ENCODE peak calls at places on chromosome 19, in seven cellular contexts. K is ascending aorta, I is GM06990, G is IMR-90, F is kidney epithelial cell, X is astrocyte, V is hepatocyte. H is an unnamed sample. For H3K36me3, the result is how much of the 10 kb centered on the place peaks cover.

GRCh38 chr19:12668937-12669271 is 2.3 kb downstream of the WDR83 start:
- DNase-seq in K (no peak), I (no peak), G (peak), F (no peak), X (peak), V (peak), H (peak)

GRCh38 chr19:1266818-1267440 is 2.2 kb upstream of the CIRBP start:
- DNase-seq in K (no peak), I (peak), G (no peak), F (no peak), X (no peak), V (peak), H (no peak)

GRCh38 chr19:904545-904944 is 8.5 kb downstream of the R3HDM4 start:
- DNase-seq in K (no peak), I (no peak), G (no peak), F (no peak), X (no peak), V (no peak), H (no peak)

GRCh38 chr19:1527650-1528309 is 3.9 kb downstream of the PLK5 start:
- DNase-seq in K (no peak), I (no peak), G (no peak), F (no peak), X (no peak), V (peak), H (no peak)

GRCh38 chr19:38201731-38202130 is 22.3 kb downstream of the DPF1 start:
- DNase-seq in K (no peak), I (no peak), G (no peak), F (no peak), X (no peak), V (no peak), H (no peak)

GRCh38 chr19:18668744-18669523 is 14.5 kb upstream of the CRTC1 start:
- DNase-seq in K (no peak), I (no peak), G (no peak), F (no peak), X (no peak), V (no peak), H (no peak)

GRCh38 chr19:53977429-53977990 is 13.9 kb upstream of the CACNG6 start:
- DNase-seq in K (peak), I (no peak), G (peak), F (peak), X (peak), V (peak), H (peak)

GRCh38 chr19:31553844-31554215 is 204.6 kb upstream of the TSHZ3 start:
- DNase-seq in K (no peak), I (no peak), G (no peak), F (no peak), X (no peak), V (peak), H (no peak)

GRCh38 chr19:1233361-1233667 is 4.5 kb downstream of the CBARP start:
- DNase-seq in K (no peak), I (no peak), G (no peak), F (no peak), X (no peak), V (no peak), H (no peak)

GRCh38 chr19:7888826-7889217 is 512 bp downstream of the LRRC8E start:
- DNase-seq in K (no peak), I (no peak), G (no peak), F (no peak), X (no peak), V (peak), H (no peak)

GRCh38 chr19:12880551-12881171 is 588 bp downstream of the DNASE2 start:
- DNase-seq in K (no peak), I (no peak), G (peak), F (no peak), X (peak), V (peak), H (no peak)

GRCh38 chr19:7348587-7349230 is at the start of gene ARHGEF18:
- DNase-seq in K (no peak), I (peak), G (no peak), F (no peak), X (no peak), V (no peak), H (no peak)

GRCh38 chr19:6890938-6891337 is 3.6 kb downstream of the ADGRE1 start:
- DNase-seq in K (no peak), I (no peak), G (no peak), F (no peak), X (no peak), V (no peak), H (no peak)

GRCh38 chr19:31938675-31939074 is 406.7 kb upstream of the ZNF507 start:
- DNase-seq in K (no peak), I (no peak), G (no peak), F (peak), X (peak), V (no peak), H (no peak)

GRCh38 chr19:23002690-23003422 is at the start of gene ZNF728:
- DNase-seq in K (peak), I (no peak), G (no peak), F (no peak), X (no peak), V (no peak), H (no peak)

GRCh38 chr19:17997969-17998826 is 9.8 kb upstream of the ARRDC2 start:
- DNase-seq in K (no peak), I (no peak), G (peak), F (no peak), X (no peak), V (peak), H (no peak)

GRCh38 chr19:54952591-54953344 is 5.4 kb upstream of the NLRP7 start:
- DNase-seq in K (no peak), I (no peak), G (no peak), F (no peak), X (peak), V (no peak), H (peak)

GRCh38 chr19:36089847-36090246 is 21.1 kb upstream of the OVOL3 start:
- DNase-seq in K (no peak), I (no peak), G (no peak), F (no peak), X (no peak), V (no peak), H (no peak)

GRCh38 chr19:42317535-42317934 is 4.4 kb downstream of the TMEM145 start:
- DNase-seq in K (no peak), I (no peak), G (no peak), F (no peak), X (no peak), V (no peak), H (no peak)
- H3K4me3 ChIP-seq in K (no peak), I (no peak), G (no peak), F (no peak), X (no peak), V (no peak), H (no peak)

DNA sequence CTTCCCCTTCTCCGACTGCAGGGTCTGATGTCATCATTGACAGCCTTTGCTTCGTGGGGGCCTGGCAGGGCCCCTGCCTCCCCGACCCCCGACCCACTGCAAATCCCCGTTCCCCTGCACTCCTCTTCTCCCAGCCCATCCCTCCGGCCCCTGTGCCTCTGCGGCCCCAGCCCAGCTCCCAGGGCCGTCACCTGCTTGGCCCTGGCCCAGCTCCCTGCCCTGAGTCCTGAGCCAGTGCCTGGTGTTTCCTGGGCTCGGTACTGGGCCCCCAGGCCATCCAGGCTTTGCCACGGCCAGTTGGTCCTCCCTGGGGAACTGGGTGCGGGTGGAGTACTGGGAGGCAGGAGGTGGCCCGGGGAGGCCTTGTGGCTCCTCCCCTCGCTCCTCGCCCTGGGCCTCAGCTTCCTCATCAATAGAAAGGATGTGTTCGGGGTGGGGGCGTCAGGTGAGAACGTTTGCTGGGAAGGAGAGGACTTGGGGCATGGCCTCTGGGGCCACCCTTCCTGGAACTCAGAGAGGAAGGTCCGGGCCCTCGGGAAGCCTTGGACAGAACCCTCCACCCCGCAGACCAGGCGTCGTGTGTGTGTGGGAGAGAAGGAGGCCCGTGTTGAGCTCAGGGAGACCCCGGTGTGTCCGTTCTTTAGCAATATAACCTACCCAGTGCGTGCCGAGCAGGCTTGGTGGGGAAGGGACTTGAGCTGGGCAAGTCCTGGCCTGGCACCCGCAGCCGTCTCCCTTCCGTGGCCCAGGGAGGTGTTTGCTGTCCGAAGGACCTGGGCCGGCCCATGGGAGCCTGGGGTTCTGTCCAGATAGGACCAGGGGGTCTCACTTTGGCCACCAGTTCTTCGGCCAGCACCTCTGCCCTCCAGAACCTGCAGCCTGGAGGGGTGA is 15.9 kb upstream of the CELF5 start:
- DNase-seq in K (no peak), I (no peak), G (no peak), F (no peak), X (no peak), V (no peak), H (no peak)
- H3K36me3 ChIP-seq in K (under half), I (under half), G (under half), F (under half), X (under half), V (under half), H (under half)

DNA sequence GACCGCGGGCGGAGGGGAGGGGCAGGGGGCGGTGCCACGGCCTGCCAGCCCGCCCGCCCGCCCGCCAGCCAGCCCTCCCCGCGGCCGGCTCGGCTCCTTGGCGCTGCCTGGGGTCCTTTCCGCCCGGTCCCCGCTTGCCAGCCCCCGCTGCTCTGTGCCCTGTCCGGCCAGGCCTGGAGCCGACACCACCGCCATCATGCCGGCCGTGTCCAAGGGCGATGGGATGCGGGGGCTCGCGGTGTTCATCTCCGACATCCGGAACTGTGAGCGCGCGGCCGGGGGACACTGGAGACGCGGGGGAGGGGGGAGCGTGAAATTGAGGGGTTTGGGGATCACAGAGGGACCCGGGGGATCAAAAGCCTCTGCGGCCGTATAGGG is at the start of gene AP2A1:
- DNase-seq in K (no peak), I (no peak), G (no peak), F (no peak), X (no peak), V (no peak), H (no peak)
- TF ChIP-seq CTCF in K (no peak), I (no peak), G (no peak), F (no peak), X (no peak), V (no peak), H (no peak)

DNA sequence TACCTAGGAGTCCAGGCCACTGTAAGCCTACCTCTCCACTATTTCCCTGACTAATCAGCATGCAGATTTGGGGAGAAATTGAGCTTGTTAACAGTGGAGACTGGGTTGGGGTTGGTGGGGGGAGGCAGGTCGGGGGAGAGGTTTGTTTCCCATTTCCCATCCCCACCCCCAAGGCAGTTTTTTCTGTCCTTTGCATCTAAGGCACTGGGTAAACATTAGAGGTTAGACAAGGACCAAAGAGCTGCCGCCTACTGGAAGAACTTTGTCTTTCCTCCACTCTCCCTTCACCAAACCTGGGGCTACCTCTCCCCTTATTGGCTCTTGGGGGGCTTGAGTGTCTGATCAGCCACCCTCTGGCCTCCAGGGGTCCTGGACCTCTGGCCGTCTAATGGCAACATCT is 953 bp downstream of the KCNN4 start:
- DNase-seq in K (no peak), I (no peak), G (no peak), F (no peak), X (no peak), V (peak), H (no peak)
- H3K4me3 ChIP-seq in K (no peak), I (peak), G (no peak), F (peak), X (peak), V (no peak), H (no peak)

DNA sequence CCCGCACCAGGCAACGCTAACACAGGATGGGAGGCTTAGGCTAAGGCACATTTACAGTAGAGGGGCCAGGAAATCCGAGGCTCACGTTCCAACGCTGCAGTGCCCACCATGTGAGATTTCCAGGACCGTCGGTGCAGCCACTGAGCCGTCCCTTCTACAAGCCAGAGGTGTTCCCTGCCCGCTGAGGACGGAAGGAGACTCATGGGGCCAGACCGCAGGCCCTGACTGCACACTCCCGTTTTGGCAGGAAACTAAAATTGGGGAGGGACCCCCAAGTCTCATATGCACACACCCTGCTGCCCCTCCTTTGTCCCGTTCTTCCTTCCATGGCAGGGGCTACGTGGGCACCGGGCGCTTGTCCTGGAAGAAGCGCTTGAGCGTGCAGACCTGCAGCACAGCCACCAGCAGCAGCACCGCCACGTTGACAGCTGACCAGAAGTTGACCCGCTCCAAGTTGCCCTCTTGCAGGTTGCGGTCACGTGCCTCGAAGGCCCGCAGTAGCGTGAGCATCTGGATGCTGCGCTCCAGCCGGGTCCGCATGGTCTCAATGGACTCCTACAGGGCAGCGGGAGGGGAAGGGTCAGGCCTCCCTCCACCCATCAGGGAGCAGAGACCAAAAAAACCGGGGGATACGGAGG is 3.2 kb downstream of the TMED1 start:
- DNase-seq in K (no peak), I (no peak), G (no peak), F (no peak), X (no peak), V (no peak), H (no peak)
- H3K36me3 ChIP-seq in K (under half), I (under half), G (under half), F (under half), X (under half), V (under half), H (under half)

GRCh38 chr19:28977826-28978225 is 235.1 kb downstream of the UQCRFS1 start:
- DNase-seq in K (no peak), I (no peak), G (no peak), F (no peak), X (no peak), V (no peak), H (no peak)
- TF ChIP-seq CTCF in K (no peak), I (no peak), G (no peak), F (peak), X (no peak), V (no peak), H (no peak)

GRCh38 chr19:48868196-48868886 is at the start of gene PLEKHA4:
- DNase-seq in K (no peak), I (no peak), G (peak), F (no peak), X (no peak), V (peak), H (no peak)
- H3K4me3 ChIP-seq in K (peak), I (no peak), G (peak), F (peak), X (peak), V (no peak), H (peak)

GRCh38 chr19:5664515-5664914 is 15.8 kb downstream of the MICOS13 start:
- DNase-seq in K (no peak), I (no peak), G (no peak), F (no peak), X (no peak), V (no peak), H (no peak)

GRCh38 chr19:5663904-5664303 is 16.4 kb downstream of the MICOS13 start:
- DNase-seq in K (no peak), I (no peak), G (no peak), F (no peak), X (no peak), V (no peak), H (no peak)

GRCh38 chr19:5666921-5667610 is 13.2 kb downstream of the MICOS13 start:
- DNase-seq in K (no peak), I (no peak), G (no peak), F (no peak), X (no peak), V (no peak), H (no peak)

GRCh38 chr19:5667751-5668271 is 12.5 kb downstream of the MICOS13 start:
- DNase-seq in K (no peak), I (no peak), G (no peak), F (no peak), X (no peak), V (peak), H (no peak)

DNA sequence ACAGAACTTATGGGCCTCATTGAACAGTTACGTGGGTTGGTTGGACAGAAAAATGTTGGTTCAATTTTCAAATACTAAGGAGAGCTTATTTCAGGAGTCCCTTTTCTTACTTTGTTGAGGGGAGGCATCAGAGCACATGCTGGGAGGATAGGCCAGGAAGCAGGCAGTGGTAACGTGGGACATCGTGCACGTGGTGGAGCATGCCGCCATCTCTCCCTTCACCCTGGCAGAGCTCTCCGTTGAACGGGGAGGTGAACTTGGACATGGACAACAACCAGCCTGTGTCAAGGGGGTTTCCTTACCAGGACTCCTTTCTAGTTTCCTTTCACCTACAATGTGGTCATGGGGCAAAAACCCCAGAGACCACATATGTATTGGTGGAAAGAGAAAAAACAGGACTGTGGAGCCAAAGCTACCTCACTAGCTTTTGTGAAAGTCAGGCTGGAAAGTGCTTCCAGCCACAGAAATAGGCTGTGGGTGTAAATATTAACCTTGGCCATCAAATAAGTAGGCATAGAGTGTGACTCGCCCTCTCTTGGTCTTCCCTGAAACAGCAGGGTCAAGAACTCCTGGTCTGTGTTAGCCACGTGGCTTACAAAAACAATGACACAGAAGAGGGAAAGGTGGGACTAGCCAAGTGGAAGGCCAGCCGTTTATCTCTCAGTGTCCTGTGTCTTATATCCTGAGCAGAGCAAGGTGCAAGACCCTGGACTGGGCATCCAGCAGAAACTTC is 14.4 kb downstream of the MICOS13 start:
- DNase-seq in K (no peak), I (no peak), G (peak), F (peak), X (peak), V (no peak), H (peak)
- H3K36me3 ChIP-seq in K (half or more), I (under half), G (half or more), F (under half), X (half or more), V (under half), H (under half)